ENCODE peak calls at places on chromosomes 1 and 21, in ten cellular contexts. L is stimulated activated CD4-positive, alpha-beta T cell treated with anti-CD3 and anti-CD28 coated beads, Interleukin-4, amount 100 ng/mL, for 24 hours; K is ELR; S is PC-3; P is neural progenitor cell; O is central memory CD4-positive, alpha-beta T cell; U is foreskin fibroblast; A is ascending aorta; I is SK-N-DZ; J is activated T-helper 1 cell treated with Interleukin-2 at 50 U/mL for 16 hours. X is an unnamed sample.

GRCh38 chr1:53954128-53954527 is 8.0 kb downstream of the LRRC42 start:
- DNase-seq in P (no peak), A (no peak), U (no peak), K (no peak), J (no peak), I (no peak), O (no peak), L (no peak), S (no peak), X (no peak)

GRCh38 chr1:188782220-188782841 is 1695.3 kb downstream of the BRINP3 start:
- DNase-seq in O (no peak), J (no peak), S (peak), I (peak), P (peak), U (peak), A (no peak), K (peak), L (no peak), X (no peak)

GRCh38 chr1:147243228-147243685 is 773 bp downstream of the CHD1L start:
- DNase-seq in S (no peak), K (no peak), A (no peak), O (no peak), U (no peak), I (peak), P (peak), L (peak), J (no peak), X (peak)

GRCh38 chr1:234342749-234343148 is 30.5 kb upstream of the COA6 start:
- DNase-seq in O (no peak), S (no peak), K (no peak), P (no peak), I (no peak), L (no peak), A (no peak), J (no peak), U (no peak), X (no peak)

GRCh38 chr1:40312238-40313205 is 4.6 kb downstream of the COL9A2 start:
- DNase-seq in S (no peak), O (no peak), A (no peak), U (no peak), L (peak), K (no peak), J (no peak), I (no peak), P (peak), X (peak)

GRCh38 chr1:13790290-13791035 is 90.5 kb downstream of the PRDM2 start:
- DNase-seq in J (no peak), L (no peak), K (no peak), P (no peak), O (no peak), S (no peak), U (no peak), A (no peak), I (no peak), X (no peak)

GRCh38 chr1:207838156-207839082 is 72.5 kb downstream of the CD34 start:
- DNase-seq in S (no peak), U (peak), K (no peak), A (no peak), P (no peak), O (no peak), L (no peak), I (no peak), J (no peak), X (no peak)

GRCh38 chr1:109630081-109630880 is 10.6 kb downstream of the AMPD2 start:
- DNase-seq in A (no peak), S (no peak), J (no peak), L (peak), U (no peak), K (no peak), I (no peak), P (peak), O (no peak), X (peak)

GRCh38 chr1:181117648-181118449 is 29.3 kb downstream of the IER5 start:
- DNase-seq in K (peak), J (no peak), I (peak), L (no peak), U (peak), P (peak), A (no peak), S (peak), O (no peak), X (no peak)

GRCh38 chr1:109531205-109531779 is 8.4 kb upstream of the GPR61 start:
- DNase-seq in J (no peak), L (no peak), K (no peak), U (no peak), S (no peak), A (no peak), P (no peak), O (no peak), I (no peak), X (peak)

GRCh38 chr21:32411366-32412161 is 942 bp upstream of the EVA1C start:
- DNase-seq in I (no peak), K (peak), J (peak), A (peak), L (peak), P (peak), S (peak), O (peak), U (peak), X (peak)

GRCh38 chr1:230827801-230828200 is 40.5 kb downstream of the C1orf198 start:
- DNase-seq in P (no peak), K (no peak), U (no peak), O (no peak), I (no peak), S (no peak), L (no peak), J (no peak), A (no peak), X (no peak)

GRCh38 chr1:23745515-23745914 is 2.2 kb downstream of the ELOA start:
- DNase-seq in I (peak), U (peak), P (peak), A (no peak), S (peak), L (no peak), O (peak), J (no peak), K (peak), X (no peak)

GRCh38 chr1:5239911-5240310 is 585.5 kb downstream of the AJAP1 start:
- DNase-seq in U (no peak), I (no peak), O (no peak), S (no peak), K (no peak), J (no peak), P (no peak), L (no peak), A (no peak), X (no peak)

GRCh38 chr1:94096797-94097549 is 24.0 kb downstream of the ABCA4 start:
- DNase-seq in K (no peak), J (no peak), I (no peak), S (no peak), P (no peak), L (no peak), O (no peak), U (peak), A (no peak), X (no peak)

GRCh38 chr21:42560517-42561179 is 47.0 kb downstream of the SLC37A1 start:
- DNase-seq in P (no peak), O (no peak), S (no peak), L (no peak), I (no peak), J (no peak), U (no peak), K (no peak), A (no peak), X (no peak)

GRCh38 chr1:19313961-19314882 is 2.1 kb downstream of the SLC66A1 start:
- DNase-seq in I (no peak), A (no peak), J (no peak), O (no peak), L (no peak), S (no peak), K (no peak), U (no peak), P (no peak), X (no peak)

GRCh38 chr1:248730507-248731335 is 24.8 kb downstream of the LYPD8 start:
- DNase-seq in A (no peak), P (no peak), L (no peak), U (no peak), S (no peak), I (no peak), K (no peak), J (no peak), O (no peak), X (no peak)

GRCh38 chr1:93720931-93721614 is 39.4 kb upstream of the BCAR3 start:
- DNase-seq in S (peak), L (no peak), A (no peak), P (no peak), I (no peak), U (no peak), J (no peak), O (no peak), K (no peak), X (no peak)

GRCh38 chr1:52558941-52559340 is 6.0 kb upstream of the TUT4 start:
- DNase-seq in A (no peak), P (no peak), L (no peak), I (no peak), O (no peak), J (no peak), K (no peak), S (no peak), U (no peak), X (no peak)

GRCh38 chr1:248905662-248905948 is 430 bp upstream of the PGBD2 start:
- DNase-seq in K (no peak), I (no peak), J (no peak), S (no peak), O (peak), L (no peak), P (no peak), A (no peak), U (no peak), X (no peak)

GRCh38 chr1:230804396-230804795 is 57.2 kb downstream of the CAPN9 start:
- DNase-seq in O (no peak), J (no peak), L (no peak), I (no peak), S (no peak), K (no peak), A (no peak), U (no peak), P (no peak), X (no peak)

GRCh38 chr1:53850082-53850673 is 12.1 kb upstream of the NDC1 start:
- DNase-seq in J (no peak), L (no peak), S (no peak), K (no peak), P (no peak), A (no peak), I (no peak), U (no peak), O (no peak), X (no peak)

GRCh38 chr1:27557596-27558340 is 46.2 kb downstream of the AHDC1 start:
- DNase-seq in J (no peak), P (peak), K (peak), U (peak), O (no peak), A (no peak), I (no peak), L (no peak), S (peak), X (no peak)